ENCODE peak calls at places on chromosomes 7 and 10, in nine cellular contexts. J is mesenchymal stem cell, K is IMR-90, I is astrocyte, V is ovary, N is heart left ventricle, F is neural progenitor cell, Z is aorta, P is Caco-2. E is an unnamed sample.

GRCh38 chr7:65809982-65810288 is 62.9 kb upstream of the VKORC1L1 start:
- DNase-seq in J (no peak), Z (no peak), N (no peak), V (no peak), P (no peak), F (no peak), I (no peak), K (no peak), E (no peak)

GRCh38 chr10:67086324-67087139 is 160.7 kb downstream of the LRRTM3 start:
- DNase-seq in J (no peak), F (no peak), Z (no peak), K (no peak), V (no peak), P (no peak), I (no peak), N (no peak), E (peak; percentile 36)

GRCh38 chr7:2943851-2944601 is 99.6 kb downstream of the CARD11 start:
- DNase-seq in Z (peak; percentile 42), N (no peak), V (no peak), I (no peak), F (no peak), J (no peak), P (peak; percentile 20), K (no peak), E (no peak)

GRCh38 chr10:63554666-63555065 is 33.5 kb downstream of the REEP3 start:
- DNase-seq in K (peak; percentile 91), F (no peak), I (peak; percentile 99), P (no peak), Z (peak; percentile 52), N (no peak), V (no peak), J (peak; percentile 90), E (peak; percentile 70)

GRCh38 chr10:71239946-71240795 is 27.8 kb downstream of the UNC5B start:
- DNase-seq in P (no peak), F (no peak), N (peak; percentile 76), K (no peak), Z (peak; percentile 65), V (no peak), J (peak; percentile 47), I (no peak), E (no peak)

GRCh38 chr10:24339387-24339786 is 130.4 kb downstream of the KIAA1217 start:
- DNase-seq in P (no peak), V (no peak), F (no peak), I (no peak), K (no peak), N (no peak), Z (no peak), J (no peak), E (no peak)

GRCh38 chr10:17432738-17433137 is 21.7 kb downstream of the ST8SIA6 start:
- DNase-seq in Z (no peak), V (no peak), K (peak; percentile 14), J (no peak), I (peak; percentile 19), F (no peak), P (no peak), N (no peak), E (no peak)

GRCh38 chr7:114554781-114555537 is 140.3 kb downstream of the FOXP2 start:
- DNase-seq in F (no peak), J (peak; percentile 75), I (peak; percentile 59), K (peak; percentile 48), V (no peak), P (no peak), Z (no peak), N (no peak), E (no peak)

GRCh38 chr10:132387723-132388210 is 9.2 kb upstream of the PWWP2B start:
- DNase-seq in J (peak; percentile 84), N (peak; percentile 84), I (no peak), P (peak; percentile 66), Z (peak; percentile 79), F (peak; percentile 87), V (peak; percentile 79), K (peak; percentile 36), E (peak; percentile 83)

GRCh38 chr10:67666416-67667043 is 29.5 kb downstream of the CTNNA3 start:
- DNase-seq in P (no peak), Z (no peak), N (no peak), K (peak; percentile 30), J (peak; percentile 24), V (no peak), F (no peak), I (peak; percentile 1), E (peak; percentile 82)

GRCh38 chr10:52443419-52444388 is 129.6 kb downstream of the DKK1 start:
- DNase-seq in N (no peak), Z (no peak), J (peak; percentile 73), K (peak; percentile 87), I (peak; percentile 93), V (no peak), P (no peak), F (no peak), E (peak; percentile 74)

DNA sequence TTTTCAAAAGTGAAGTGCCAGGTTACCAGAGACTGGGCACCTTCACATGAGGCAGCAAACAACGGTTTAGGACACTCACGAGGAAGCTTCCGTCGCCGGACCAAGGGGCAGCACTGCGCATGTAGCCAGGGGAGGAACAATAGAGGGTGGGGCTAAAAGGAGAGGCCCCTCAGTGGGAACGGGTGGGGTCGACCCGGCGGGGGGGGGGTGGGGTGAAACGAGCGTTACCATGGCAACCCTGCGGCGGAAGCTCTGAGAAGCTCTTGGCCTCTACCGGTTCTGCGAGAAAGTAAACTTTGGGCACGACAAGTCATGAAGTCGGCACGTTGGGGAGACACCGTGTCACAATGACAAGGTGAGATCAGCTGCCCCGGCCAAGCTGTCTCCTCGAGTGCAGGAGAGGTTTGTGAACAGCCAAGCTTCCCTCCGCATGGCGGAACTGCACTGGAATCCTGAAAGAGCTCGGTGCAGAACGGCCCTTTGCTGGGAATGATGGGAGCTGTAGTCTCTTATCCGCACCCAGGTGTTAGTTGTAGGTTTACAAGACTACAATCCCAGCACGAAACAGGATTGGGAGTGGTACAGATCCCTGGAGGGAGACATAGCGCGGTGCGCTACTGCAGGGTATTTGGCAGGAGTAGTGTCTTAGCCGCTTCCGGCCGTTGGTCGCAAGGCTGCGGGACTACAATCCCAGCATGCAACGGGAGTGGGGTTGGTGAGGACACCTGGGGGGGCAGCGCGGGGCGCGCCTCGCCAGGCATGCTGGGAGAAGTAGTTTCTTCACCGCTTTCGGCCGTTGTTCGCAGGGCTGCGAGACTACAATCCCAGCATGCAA is 72.8 kb upstream of the ZNF722 start:
- DNase-seq in K (no peak), V (peak; percentile 92), J (no peak), P (no peak), Z (peak; percentile 94), I (no peak), N (peak; percentile 97), F (no peak), E (no peak)
- H3K9me3 ChIP-seq in K (peaks cover 16% of the 10 kb centered on the region), V (no peaks in the 10 kb centered on the region), J (peaks cover 58% of the 10 kb centered on the region), P (peaks cover 25% of the 10 kb centered on the region), Z (no peaks in the 10 kb centered on the region), I (peaks cover 21% of the 10 kb centered on the region), N (no peaks in the 10 kb centered on the region), F (peaks cover 21% of the 10 kb centered on the region), E (peaks cover 13% of the 10 kb centered on the region)

DNA sequence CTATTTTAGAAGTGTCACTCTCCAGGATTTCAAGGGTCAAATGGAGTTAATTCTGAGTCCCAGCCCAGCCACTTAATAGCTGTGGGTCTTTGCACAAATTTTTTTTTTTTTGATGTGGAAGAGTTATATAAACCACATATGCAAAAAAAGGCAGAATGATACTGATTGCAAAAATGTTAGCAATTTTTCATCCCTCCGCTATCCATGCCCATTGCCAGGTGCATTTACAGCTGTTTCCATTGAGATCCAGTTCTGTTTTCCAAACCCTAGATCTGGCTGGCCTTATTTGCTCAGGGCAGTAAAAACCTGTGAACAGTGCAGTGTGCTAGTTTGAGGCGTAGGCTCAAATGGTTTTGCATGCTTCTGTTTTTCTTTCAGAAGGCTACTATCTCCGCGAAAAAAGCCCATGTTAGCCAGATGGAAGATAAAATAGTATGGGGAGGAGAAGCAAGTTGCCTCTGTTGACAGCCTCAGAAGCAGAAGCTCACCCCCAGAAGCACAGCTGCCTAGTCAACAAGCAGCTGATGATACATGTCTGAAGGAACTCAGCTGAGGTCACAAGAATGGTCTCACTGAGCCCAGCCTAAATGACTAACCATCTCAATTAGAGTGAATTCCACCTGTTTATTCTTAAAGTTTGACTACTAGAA is 997 bp upstream of the ZNF138 start:
- DNase-seq in Z (no peak), F (no peak), P (no peak), J (no peak), V (no peak), K (peak; percentile 33), N (no peak), I (no peak), E (no peak)
- H3K4me1 ChIP-seq in Z (no peaks in the 10 kb centered on the region), F (peaks cover 12% of the 10 kb centered on the region), P (peaks cover 4% of the 10 kb centered on the region), J (no peaks in the 10 kb centered on the region), V (peaks cover 2% of the 10 kb centered on the region), K (no peaks in the 10 kb centered on the region), N (peaks cover 14% of the 10 kb centered on the region), I (no peaks in the 10 kb centered on the region), E (peaks cover 3% of the 10 kb centered on the region)

GRCh38 chr7:684416-684815 is 42.1 kb upstream of the DNAAF5 start:
- DNase-seq in V (no peak), K (no peak), I (no peak), J (no peak), F (no peak), Z (no peak), N (no peak), P (no peak), E (no peak)
- H3K9me3 ChIP-seq in V (peaks cover 5% of the 10 kb centered on the region), K (peaks cover 24% of the 10 kb centered on the region), I (peaks cover 13% of the 10 kb centered on the region), J (peaks cover 35% of the 10 kb centered on the region), F (peaks cover 4% of the 10 kb centered on the region), Z (no peaks in the 10 kb centered on the region), N (peaks cover 5% of the 10 kb centered on the region), P (peaks cover 22% of the 10 kb centered on the region), E (peaks cover 40% of the 10 kb centered on the region)

GRCh38 chr7:25882151-25882773 is 269.7 kb upstream of the NFE2L3 start:
- DNase-seq in Z (no peak), F (no peak), N (no peak), P (no peak), K (no peak), I (no peak), J (no peak), V (no peak), E (no peak)
- H3K4me1 ChIP-seq in Z (no peaks in the 10 kb centered on the region), F (no peaks in the 10 kb centered on the region), N (no peaks in the 10 kb centered on the region), P (no peaks in the 10 kb centered on the region), K (no peaks in the 10 kb centered on the region), I (no peaks in the 10 kb centered on the region), J (no peaks in the 10 kb centered on the region), V (no peaks in the 10 kb centered on the region), E (no peaks in the 10 kb centered on the region)

E was measured in adipocyte.